ENCODE peak calls at places on chromosomes 7 and 10, in four cellular contexts. J is GM04504; I is naive thymus-derived CD4-positive, alpha-beta T cell; Y is stimulated activated CD8-positive, alpha-beta memory T cell treated with anti-CD3 and anti-CD28 coated beads, Interleukin-2, amount 100 ng/mL, for 1 hour. B is an unnamed sample.
A peak's percentile ranks its signal among the peaks of the same experiment; 100 is the strongest.

GRCh38 chr10:101782811-101783735 is at the start of gene NPM3:
- DNase-seq in J (peak; percentile 38), I (peak; percentile 82), Y (peak; percentile 59), B (peak; percentile 40)

GRCh38 chr7:4230352-4230751 is 451.7 kb upstream of the FOXK1 start:
- DNase-seq in Y (no peak), J (no peak), I (no peak), B (no peak)

GRCh38 chr7:129388353-129389098 is 45.7 kb upstream of the STRIP2 start:
- DNase-seq in Y (no peak), I (no peak), J (no peak), B (no peak)

GRCh38 chr10:43222296-43222695 is 44.6 kb downstream of the RASGEF1A start:
- DNase-seq in J (no peak), I (no peak), Y (no peak), B (no peak)

GRCh38 chr7:67916571-67916970 is 919.9 kb downstream of the TYW1 start:
- DNase-seq in J (no peak), I (no peak), Y (no peak), B (no peak)

GRCh38 chr7:102991077-102991539 is 78.3 kb downstream of the LRRC17 start:
- DNase-seq in I (no peak), J (no peak), Y (no peak), B (no peak)

GRCh38 chr10:110471566-110472139 is 26.1 kb upstream of the DUSP5 start:
- DNase-seq in I (no peak), Y (no peak), J (no peak), B (no peak)

GRCh38 chr10:27724287-27724686 is 21.3 kb downstream of the MKX start:
- DNase-seq in I (no peak), J (no peak), Y (no peak), B (no peak)

GRCh38 chr7:125530553-125530952 is 600.9 kb upstream of the POT1 start:
- DNase-seq in I (no peak), J (no peak), Y (no peak), B (no peak)

GRCh38 chr10:79387466-79387973 is 40.3 kb downstream of the PPIF start:
- DNase-seq in I (no peak), J (no peak), Y (no peak), B (no peak)